ENCODE peak calls at places on chromosomes 13 and 19, in ten cellular contexts. B is GM06990, M is right atrium auricular region, R is A549, P is colonic mucosa, G is psoas muscle, X is bronchial epithelial cell, J is left ventricle myocardium inferior, T is transverse colon, Z is astrocyte. K is an unnamed sample.

GRCh38 chr19:30212574-30212973 is 159.6 kb upstream of the ZNF536 start:
- DNase-seq in T (no peak), Z (no peak), R (no peak), X (no peak), M (peak), B (no peak), G (no peak), J (no peak), P (no peak), K (no peak)

GRCh38 chr13:46146898-46147297 is 35.1 kb downstream of the LCP1 start:
- DNase-seq in B (no peak), T (no peak), M (no peak), G (no peak), X (peak), R (peak), Z (no peak), J (no peak), P (no peak), K (no peak)

GRCh38 chr13:76503756-76504155 is 382.4 kb downstream of the KCTD12 start:
- DNase-seq in B (no peak), J (no peak), P (no peak), Z (no peak), T (no peak), R (no peak), M (no peak), G (no peak), X (no peak), K (no peak)

GRCh38 chr19:41871573-41872383 is 5.3 kb upstream of the CD79A start:
- DNase-seq in T (peak), R (peak), J (peak), M (no peak), P (no peak), B (peak), Z (no peak), G (peak), X (no peak), K (peak)

GRCh38 chr19:16076154-16076957 is at the start of gene TPM4:
- DNase-seq in G (peak), B (peak), P (peak), Z (peak), T (peak), M (peak), R (peak), J (peak), X (peak), K (peak)

GRCh38 chr13:109789262-109789661 is 2.9 kb upstream of the IRS2 start:
- DNase-seq in T (no peak), J (no peak), R (no peak), B (no peak), G (no peak), X (no peak), P (no peak), M (no peak), Z (no peak), K (no peak)

GRCh38 chr13:104522235-104523072 is 1456.2 kb upstream of the SLC10A2 start:
- DNase-seq in G (peak), T (no peak), B (no peak), X (no peak), P (no peak), Z (no peak), M (no peak), J (peak), R (no peak), K (no peak)

GRCh38 chr19:1206063-1206732 is 620 bp downstream of the STK11 start:
- DNase-seq in X (no peak), J (no peak), B (peak), G (peak), Z (no peak), P (no peak), R (no peak), T (no peak), M (no peak), K (no peak)

GRCh38 chr13:40550130-40550529 is 116.3 kb downstream of the FOXO1 start:
- DNase-seq in X (peak), R (no peak), J (no peak), B (no peak), G (no peak), M (no peak), Z (peak), T (no peak), P (no peak), K (no peak)

GRCh38 chr13:52414051-52414450 is 8.1 kb upstream of the THSD1 start:
- DNase-seq in R (no peak), T (no peak), P (no peak), Z (no peak), X (peak), G (no peak), J (no peak), B (no peak), M (no peak), K (no peak)

GRCh38 chr13:44912617-44913016 is 76.7 kb downstream of the NUFIP1 start:
- DNase-seq in R (no peak), X (no peak), P (no peak), Z (no peak), B (no peak), T (no peak), J (no peak), G (no peak), M (no peak), K (no peak)

GRCh38 chr19:10290876-10291553 is 1.3 kb downstream of the ICAM5 start:
- DNase-seq in R (peak), T (peak), P (peak), X (peak), Z (no peak), J (peak), M (no peak), G (peak), B (peak), K (peak)

GRCh38 chr19:28555317-28555716 is 657.6 kb downstream of the UQCRFS1 start:
- DNase-seq in Z (no peak), M (no peak), P (no peak), J (no peak), X (no peak), T (no peak), R (no peak), G (no peak), B (no peak), K (no peak)

GRCh38 chr19:3041756-3042517 is 12.9 kb upstream of the TLE2 start:
- DNase-seq in J (no peak), B (no peak), Z (no peak), T (no peak), G (no peak), X (no peak), R (no peak), P (no peak), M (no peak), K (no peak)

GRCh38 chr19:53877361-53877766 is 4.6 kb upstream of the PRKCG start:
- DNase-seq in T (no peak), B (no peak), G (peak), Z (no peak), M (no peak), X (no peak), P (no peak), J (no peak), R (peak), K (no peak)

GRCh38 chr19:8393871-8394250 is 3.7 kb downstream of the RAB11B start:
- DNase-seq in P (no peak), R (no peak), X (no peak), B (no peak), M (no peak), J (no peak), Z (no peak), G (peak), T (no peak), K (no peak)

GRCh38 chr19:5663904-5664303 is 16.4 kb downstream of the MICOS13 start:
- DNase-seq in Z (no peak), G (no peak), J (no peak), P (no peak), B (no peak), T (no peak), X (no peak), M (no peak), R (no peak), K (no peak)

GRCh38 chr19:443005-443404 is 17.8 kb downstream of the SHC2 start:
- DNase-seq in P (no peak), M (no peak), T (no peak), J (no peak), R (no peak), Z (no peak), G (no peak), X (no peak), B (no peak), K (no peak)

GRCh38 chr13:43033038-43033437 is 9.7 kb downstream of the DNAJC15 start:
- DNase-seq in P (no peak), J (no peak), Z (no peak), B (no peak), M (no peak), T (no peak), X (no peak), R (no peak), G (no peak), K (no peak)

GRCh38 chr13:41674246-41674645 is 216.9 kb downstream of the RGCC start:
- DNase-seq in B (no peak), G (no peak), R (no peak), X (no peak), Z (no peak), T (no peak), M (no peak), J (no peak), P (no peak), K (no peak)

GRCh38 chr19:17522988-17523872 is 11.8 kb downstream of the PGLS start:
- DNase-seq in T (peak), Z (no peak), P (peak), J (peak), B (peak), R (no peak), M (no peak), X (no peak), G (peak), K (peak)

GRCh38 chr13:80824231-80824630 is 483.3 kb upstream of the SPRY2 start:
- DNase-seq in T (no peak), B (no peak), M (no peak), Z (peak), J (no peak), X (no peak), G (no peak), R (no peak), P (no peak), K (no peak)

GRCh38 chr13:98300956-98301641 is 124.0 kb upstream of the RNF113B start:
- DNase-seq in G (no peak), Z (peak), M (no peak), R (no peak), X (peak), J (no peak), P (no peak), T (no peak), B (no peak), K (no peak)

GRCh38 chr19:35055715-35056179 is 14.2 kb downstream of the HPN start:
- DNase-seq in R (peak), P (no peak), G (no peak), Z (no peak), J (no peak), T (no peak), X (peak), B (no peak), M (no peak), K (no peak)
- TF ChIP-seq CTCF in R (peak), P (no peak), G (no peak), Z (no peak), J (no peak), T (no peak), X (peak), B (peak), M (no peak), K (no peak)

DNA sequence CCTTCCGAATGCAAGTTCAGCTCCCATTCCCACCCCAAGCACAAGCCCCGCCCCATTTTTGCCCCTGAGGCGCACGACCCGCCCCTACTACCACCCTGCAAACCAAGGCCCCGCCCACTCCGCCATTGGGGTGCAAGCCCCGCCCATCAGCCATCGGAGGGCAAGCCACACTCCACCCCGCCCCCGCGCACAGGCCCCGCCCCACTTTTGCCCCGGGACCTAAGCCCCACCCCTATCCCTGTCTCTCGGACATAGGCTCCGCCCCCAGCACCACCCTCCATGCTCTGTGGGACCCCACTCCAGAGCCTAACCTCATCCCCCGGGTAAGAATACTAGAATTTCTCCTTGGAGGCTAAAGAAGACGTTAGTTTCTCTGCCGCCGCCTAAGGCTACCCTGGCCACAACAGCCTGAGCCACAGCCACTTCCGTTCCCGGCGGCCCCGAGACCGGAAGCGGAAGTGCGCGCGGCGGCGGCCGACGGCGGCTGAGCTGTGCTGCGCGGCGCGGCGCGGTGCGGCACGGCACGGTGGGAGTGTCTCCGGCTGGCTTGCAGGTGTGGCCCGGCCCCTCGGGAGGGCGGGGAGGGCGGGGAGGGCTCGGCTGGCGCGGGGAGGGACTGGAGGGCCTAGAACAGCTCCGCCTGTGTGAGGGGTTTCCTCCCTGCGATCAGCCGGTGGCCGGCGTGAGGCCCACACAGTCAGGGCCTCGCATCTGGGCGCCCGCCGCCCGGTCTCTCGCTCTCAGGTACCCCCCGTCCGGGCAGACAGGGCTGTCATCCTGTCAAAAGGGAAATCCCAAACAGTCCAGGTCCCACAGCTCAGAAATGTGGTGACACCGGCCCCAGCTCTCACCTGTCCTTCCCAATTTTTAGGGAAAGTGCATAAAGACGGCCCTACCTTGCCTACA is at the start of gene ZNF333:
- DNase-seq in P (peak), T (peak), G (peak), M (peak), X (peak), J (peak), Z (peak), R (peak), B (peak), K (peak)
- TF ChIP-seq CTCF in P (no peak), T (no peak), G (no peak), M (no peak), X (no peak), J (no peak), Z (no peak), R (no peak), B (no peak), K (no peak)

GRCh38 chr19:56350416-56351045 is 35.9 kb upstream of the ZSCAN5A start:
- DNase-seq in R (peak), B (no peak), T (peak), J (no peak), P (peak), Z (peak), G (no peak), X (peak), M (no peak), K (no peak)
- TF ChIP-seq CTCF in R (peak), B (peak), T (peak), J (peak), P (peak), Z (peak), G (peak), X (peak), M (peak), K (no peak)

DNA sequence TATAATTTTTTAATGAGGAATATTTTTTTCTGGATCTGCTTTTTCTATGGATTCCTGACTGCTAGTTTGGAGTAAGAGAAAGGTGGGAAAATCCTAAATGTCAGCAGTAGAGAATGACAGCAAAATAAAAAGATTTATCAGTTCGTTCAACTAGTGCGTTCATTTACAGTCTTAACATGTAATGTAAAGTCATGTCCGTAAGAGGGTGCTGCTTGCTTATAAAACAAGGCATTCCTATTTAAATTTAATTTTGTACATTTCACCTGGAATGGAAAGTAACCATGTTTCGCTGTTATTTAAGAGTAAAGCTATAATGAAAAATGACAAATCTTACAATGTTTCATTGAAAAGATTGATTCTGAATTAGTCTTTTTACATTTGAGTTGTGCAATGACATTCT is 76.6 kb downstream of the ZMYM2 start:
- DNase-seq in R (peak), X (peak), P (no peak), Z (no peak), M (no peak), J (no peak), T (no peak), G (no peak), B (no peak), K (no peak)
- TF ChIP-seq CTCF in R (peak), X (no peak), P (no peak), Z (no peak), M (no peak), J (peak), T (no peak), G (no peak), B (no peak), K (no peak)

GRCh38 chr13:30156826-30157615 is 150.3 kb downstream of the KATNAL1 start:
- DNase-seq in B (no peak), R (no peak), G (no peak), Z (no peak), P (no peak), J (no peak), T (no peak), X (no peak), M (no peak), K (no peak)

GRCh38 chr13:30156270-30156669 is 151.1 kb downstream of the KATNAL1 start:
- DNase-seq in P (no peak), M (no peak), J (no peak), G (no peak), B (no peak), Z (no peak), T (no peak), R (no peak), X (no peak), K (no peak)

GRCh38 chr13:30157616-30157993 is 149.7 kb downstream of the KATNAL1 start:
- DNase-seq in X (no peak), T (no peak), R (no peak), M (no peak), J (no peak), Z (no peak), P (no peak), B (peak), G (no peak), K (no peak)

GRCh38 chr13:30159446-30159839 is 147.9 kb downstream of the KATNAL1 start:
- DNase-seq in G (no peak), R (no peak), M (no peak), B (no peak), P (no peak), Z (peak), X (peak), T (no peak), J (no peak), K (no peak)

DNA sequence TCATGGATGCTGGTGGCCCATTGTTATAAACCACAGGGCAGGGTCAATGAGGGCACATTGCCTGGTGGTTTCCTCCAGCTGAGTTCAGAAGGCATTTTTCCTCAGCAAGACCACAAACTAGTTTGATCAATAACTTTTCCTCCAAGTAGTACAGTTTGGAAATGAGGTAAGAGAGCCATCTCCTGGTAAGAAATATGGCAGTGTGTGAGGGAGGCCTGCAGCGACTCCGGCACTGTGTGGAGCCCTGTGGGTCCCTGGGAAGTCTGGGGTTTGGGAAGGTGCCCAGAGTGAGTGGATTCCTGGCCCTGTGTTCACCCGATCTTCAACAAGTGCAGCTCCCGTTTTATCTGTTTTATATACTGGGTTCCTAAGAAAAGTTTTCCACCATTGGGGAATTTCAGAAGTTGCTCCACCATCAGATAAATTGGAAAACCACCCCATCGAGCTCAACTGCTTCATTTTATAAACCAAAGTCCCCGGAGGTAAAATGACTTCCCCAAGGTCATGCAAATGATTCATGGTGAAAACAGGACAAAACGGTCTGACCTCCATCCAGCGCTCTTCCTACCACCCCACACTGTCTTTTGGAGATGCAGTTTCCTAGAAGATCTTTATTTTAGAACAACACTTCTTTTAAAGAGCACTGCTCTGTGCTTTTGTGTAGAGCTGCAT is 148.4 kb downstream of the KATNAL1 start:
- DNase-seq in Z (peak), P (no peak), X (no peak), M (no peak), T (no peak), R (no peak), B (no peak), G (no peak), J (no peak), K (no peak)
- TF ChIP-seq CTCF in Z (peak), P (no peak), X (peak), M (no peak), T (no peak), R (peak), B (peak), G (no peak), J (no peak), K (no peak)

GRCh38 chr13:49494645-49495044 is 1.1 kb upstream of the PHF11 start:
- DNase-seq in J (no peak), X (no peak), P (no peak), M (no peak), R (no peak), Z (no peak), B (no peak), G (no peak), T (no peak), K (no peak)
- TF ChIP-seq CTCF in J (no peak), X (no peak), P (no peak), M (no peak), R (peak), Z (no peak), B (no peak), G (no peak), T (no peak), K (no peak)